ENCODE peak calls at places on chromosomes 5 and 9, in eight cellular contexts. V is dorsolateral prefrontal cortex, X is IMR-90, O is tibial artery, K is adipocyte, B is HCT116, D is GM20000, W is nephron progenitor cell. I is an unnamed sample.

GRCh38 chr9:93818795-93819472 is 136.2 kb downstream of the BARX1 start:
- DNase-seq in X (no peak), D (no peak), B (no peak), V (no peak), K (no peak), O (no peak), W (no peak), I (no peak)

GRCh38 chr5:137595680-137596079 is 96.6 kb upstream of the SPOCK1 start:
- DNase-seq in D (no peak), W (no peak), O (no peak), V (no peak), K (no peak), X (no peak), B (no peak), I (no peak)

GRCh38 chr5:139178948-139179347 is 19.2 kb downstream of the SIL1 start:
- DNase-seq in K (peak), B (no peak), V (no peak), W (no peak), O (no peak), D (no peak), X (peak), I (peak)

GRCh38 chr5:100516285-100516684 is 18.9 kb upstream of the FAM174A start:
- DNase-seq in W (no peak), D (no peak), V (no peak), K (no peak), B (no peak), O (no peak), X (no peak), I (no peak)

GRCh38 chr5:126878624-126879023 is 101.7 kb downstream of the LMNB1 start:
- DNase-seq in V (no peak), O (no peak), W (no peak), X (no peak), K (no peak), D (no peak), B (no peak), I (no peak)

GRCh38 chr5:97874491-97874890 is 691.4 kb upstream of the RIOK2 start:
- DNase-seq in V (no peak), W (no peak), K (no peak), X (peak), O (no peak), B (no peak), D (no peak), I (no peak)

GRCh38 chr5:157076558-157076957 is 17.6 kb upstream of the HAVCR1 start:
- DNase-seq in X (peak), O (peak), V (peak), D (no peak), K (peak), W (no peak), B (no peak), I (no peak)

GRCh38 chr9:134624119-134624826 is 17.3 kb upstream of the COL5A1 start:
- DNase-seq in K (peak), B (no peak), W (no peak), X (no peak), V (peak), D (no peak), O (peak), I (peak)

GRCh38 chr5:79513519-79514390 is at the start of gene HOMER1:
- DNase-seq in V (peak), K (peak), O (peak), W (peak), X (peak), B (peak), D (peak), I (peak)

GRCh38 chr5:127684722-127685467 is 18.3 kb upstream of the CCDC192 start:
- DNase-seq in V (no peak), W (no peak), K (no peak), O (no peak), B (no peak), X (no peak), D (no peak), I (no peak)

I was measured in head of caudate nucleus.